ENCODE peak calls at places on chromosome 17, in six cellular contexts. One of them, this sample, is unnamed.

GRCh38 chr17:75680431-75680830 is 13.3 kb downstream of the SAP30BP start:
- DNase-seq in neural progenitor cell: no peak
- DNase-seq in NCI-H1092: no peak
- DNase-seq in activated T-cell treated with anti-CD3 and anti-CD28 coated beads for 4 hours: no peak
- DNase-seq in AG08396: no peak
- DNase-seq in B cell: no peak
- DNase-seq in this sample: no peak

GRCh38 chr17:19002805-19003542 is 1.6 kb downstream of the FAM83G start:
- DNase-seq in B cell: no peak
- DNase-seq in neural progenitor cell: peak; percentile 18
- DNase-seq in activated T-cell treated with anti-CD3 and anti-CD28 coated beads for 4 hours: no peak
- DNase-seq in NCI-H1092: no peak
- DNase-seq in AG08396: no peak
- DNase-seq in this sample: no peak

GRCh38 chr17:29828676-29829291 is 101.2 kb downstream of the SSH2 start:
- DNase-seq in neural progenitor cell: no peak
- DNase-seq in NCI-H1092: no peak
- DNase-seq in B cell: no peak
- DNase-seq in activated T-cell treated with anti-CD3 and anti-CD28 coated beads for 4 hours: no peak
- DNase-seq in AG08396: no peak
- DNase-seq in this sample: no peak

GRCh38 chr17:57517519-57518342 is 227.4 kb downstream of the CCDC182 start:
- DNase-seq in B cell: no peak
- DNase-seq in activated T-cell treated with anti-CD3 and anti-CD28 coated beads for 4 hours: no peak
- DNase-seq in NCI-H1092: no peak
- DNase-seq in AG08396: no peak
- DNase-seq in neural progenitor cell: no peak
- DNase-seq in this sample: no peak

GRCh38 chr17:28807925-28808641 is 34.5 kb downstream of the FAM222B start:
- DNase-seq in activated T-cell treated with anti-CD3 and anti-CD28 coated beads for 4 hours: no peak
- DNase-seq in neural progenitor cell: no peak
- DNase-seq in AG08396: peak; percentile 64
- DNase-seq in NCI-H1092: peak; percentile 35
- DNase-seq in B cell: no peak
- DNase-seq in this sample: peak; percentile 82

GRCh38 chr17:38585056-38585804 is 20.5 kb downstream of the SRCIN1 start:
- DNase-seq in neural progenitor cell: peak; percentile 61
- DNase-seq in activated T-cell treated with anti-CD3 and anti-CD28 coated beads for 4 hours: no peak
- DNase-seq in B cell: no peak
- DNase-seq in AG08396: no peak
- DNase-seq in NCI-H1092: no peak
- DNase-seq in this sample: no peak

GRCh38 chr17:4018446-4018845 is 54.2 kb upstream of the ATP2A3 start:
- DNase-seq in B cell: no peak
- DNase-seq in NCI-H1092: no peak
- DNase-seq in neural progenitor cell: no peak
- DNase-seq in activated T-cell treated with anti-CD3 and anti-CD28 coated beads for 4 hours: no peak
- DNase-seq in AG08396: no peak
- DNase-seq in this sample: no peak

GRCh38 chr17:63682441-63682840 is 17.5 kb downstream of the LIMD2 start:
- DNase-seq in activated T-cell treated with anti-CD3 and anti-CD28 coated beads for 4 hours: no peak
- DNase-seq in B cell: no peak
- DNase-seq in neural progenitor cell: no peak
- DNase-seq in AG08396: no peak
- DNase-seq in NCI-H1092: no peak
- DNase-seq in this sample: no peak

GRCh38 chr17:80747469-80747868 is 202.8 kb downstream of the RPTOR start:
- DNase-seq in activated T-cell treated with anti-CD3 and anti-CD28 coated beads for 4 hours: no peak
- DNase-seq in B cell: no peak
- DNase-seq in AG08396: no peak
- DNase-seq in neural progenitor cell: no peak
- DNase-seq in NCI-H1092: no peak
- DNase-seq in this sample: no peak

GRCh38 chr17:14048169-14048568 is 21.1 kb upstream of the COX10 start:
- DNase-seq in activated T-cell treated with anti-CD3 and anti-CD28 coated beads for 4 hours: no peak
- DNase-seq in AG08396: peak; percentile 21
- DNase-seq in NCI-H1092: no peak
- DNase-seq in B cell: no peak
- DNase-seq in neural progenitor cell: peak; percentile 31
- DNase-seq in this sample: no peak

GRCh38 chr17:54899721-54900456 is 763 bp upstream of the TOM1L1 start:
- DNase-seq in AG08396: no peak
- DNase-seq in neural progenitor cell: peak; percentile 58
- DNase-seq in B cell: no peak
- DNase-seq in NCI-H1092: peak; percentile 45
- DNase-seq in activated T-cell treated with anti-CD3 and anti-CD28 coated beads for 4 hours: no peak
- DNase-seq in this sample: peak; percentile 35

GRCh38 chr17:4786111-4786491 is at the start of gene VMO1:
- DNase-seq in neural progenitor cell: peak; percentile 45
- DNase-seq in activated T-cell treated with anti-CD3 and anti-CD28 coated beads for 4 hours: no peak
- DNase-seq in B cell: peak; percentile 37
- DNase-seq in NCI-H1092: no peak
- DNase-seq in AG08396: no peak
- DNase-seq in this sample: no peak

GRCh38 chr17:67289174-67289876 is 44.3 kb upstream of the HELZ start:
- DNase-seq in activated T-cell treated with anti-CD3 and anti-CD28 coated beads for 4 hours: no peak
- DNase-seq in AG08396: peak; percentile 68
- DNase-seq in neural progenitor cell: no peak
- DNase-seq in B cell: no peak
- DNase-seq in NCI-H1092: peak; percentile 78
- DNase-seq in this sample: peak; percentile 36

GRCh38 chr17:28827672-28828071 is 14.9 kb downstream of the FAM222B start:
- DNase-seq in neural progenitor cell: no peak
- DNase-seq in B cell: no peak
- DNase-seq in AG08396: no peak
- DNase-seq in activated T-cell treated with anti-CD3 and anti-CD28 coated beads for 4 hours: no peak
- DNase-seq in NCI-H1092: no peak
- DNase-seq in this sample: no peak

GRCh38 chr17:75205037-75205792 is at the start of gene NUP85:
- DNase-seq in neural progenitor cell: peak; percentile 96
- DNase-seq in B cell: peak; percentile 94
- DNase-seq in activated T-cell treated with anti-CD3 and anti-CD28 coated beads for 4 hours: peak; percentile 89
- DNase-seq in AG08396: peak; percentile 100
- DNase-seq in NCI-H1092: peak; percentile 92
- DNase-seq in this sample: peak; percentile 91

GRCh38 chr17:18877104-18877503 is 19.2 kb downstream of the PRPSAP2 start:
- DNase-seq in B cell: no peak
- DNase-seq in neural progenitor cell: no peak
- DNase-seq in activated T-cell treated with anti-CD3 and anti-CD28 coated beads for 4 hours: no peak
- DNase-seq in NCI-H1092: no peak
- DNase-seq in AG08396: no peak
- DNase-seq in this sample: no peak

GRCh38 chr17:62656446-62656845 is 29.0 kb downstream of the MRC2 start:
- DNase-seq in neural progenitor cell: no peak
- DNase-seq in AG08396: no peak
- DNase-seq in NCI-H1092: no peak
- DNase-seq in B cell: no peak
- DNase-seq in activated T-cell treated with anti-CD3 and anti-CD28 coated beads for 4 hours: no peak
- DNase-seq in this sample: no peak

GRCh38 chr17:32235588-32235987 is 30.0 kb upstream of the RHBDL3 start:
- DNase-seq in AG08396: no peak
- DNase-seq in B cell: no peak
- DNase-seq in NCI-H1092: no peak
- DNase-seq in neural progenitor cell: no peak
- DNase-seq in activated T-cell treated with anti-CD3 and anti-CD28 coated beads for 4 hours: no peak
- DNase-seq in this sample: no peak

GRCh38 chr17:19768046-19768782 is 20.1 kb upstream of the ALDH3A1 start:
- DNase-seq in B cell: no peak
- DNase-seq in AG08396: no peak
- DNase-seq in neural progenitor cell: no peak
- DNase-seq in NCI-H1092: no peak
- DNase-seq in activated T-cell treated with anti-CD3 and anti-CD28 coated beads for 4 hours: no peak
- DNase-seq in this sample: no peak

GRCh38 chr17:41915020-41915419 is 3.7 kb downstream of the ACLY start:
- DNase-seq in B cell: no peak
- DNase-seq in NCI-H1092: no peak
- DNase-seq in AG08396: no peak
- DNase-seq in neural progenitor cell: no peak
- DNase-seq in activated T-cell treated with anti-CD3 and anti-CD28 coated beads for 4 hours: no peak
- DNase-seq in this sample: no peak

GRCh38 chr17:39739885-39740356 is 2.2 kb downstream of the GRB7 start:
- DNase-seq in neural progenitor cell: peak; percentile 18
- DNase-seq in NCI-H1092: no peak
- DNase-seq in AG08396: no peak
- DNase-seq in activated T-cell treated with anti-CD3 and anti-CD28 coated beads for 4 hours: no peak
- DNase-seq in B cell: no peak
- DNase-seq in this sample: no peak

GRCh38 chr17:77054926-77055325 is 85.8 kb upstream of the SEC14L1 start:
- DNase-seq in neural progenitor cell: peak; percentile 16
- DNase-seq in AG08396: no peak
- DNase-seq in activated T-cell treated with anti-CD3 and anti-CD28 coated beads for 4 hours: no peak
- DNase-seq in B cell: no peak
- DNase-seq in NCI-H1092: no peak
- DNase-seq in this sample: peak; percentile 25

GRCh38 chr17:57834146-57834741 is 15.6 kb downstream of the MRPS23 start:
- DNase-seq in NCI-H1092: no peak
- DNase-seq in activated T-cell treated with anti-CD3 and anti-CD28 coated beads for 4 hours: no peak
- DNase-seq in B cell: no peak
- DNase-seq in AG08396: no peak
- DNase-seq in neural progenitor cell: peak; percentile 51
- DNase-seq in this sample: peak; percentile 74

GRCh38 chr17:7132511-7133094 is 18.0 kb upstream of the ASGR2 start:
- DNase-seq in B cell: peak; percentile 88
- DNase-seq in AG08396: no peak
- DNase-seq in NCI-H1092: no peak
- DNase-seq in neural progenitor cell: peak; percentile 83
- DNase-seq in activated T-cell treated with anti-CD3 and anti-CD28 coated beads for 4 hours: peak; percentile 8
- DNase-seq in this sample: no peak

GRCh38 chr17:81926451-81927144 is 937 bp downstream of the MAFG start:
- DNase-seq in NCI-H1092: peak; percentile 27
- DNase-seq in activated T-cell treated with anti-CD3 and anti-CD28 coated beads for 4 hours: peak; percentile 56
- DNase-seq in neural progenitor cell: peak; percentile 85
- DNase-seq in AG08396: peak; percentile 89
- DNase-seq in B cell: peak; percentile 75
- DNase-seq in this sample: no peak

GRCh38 chr17:74514632-74515035 is 16.6 kb downstream of the CD300LB start:
- DNase-seq in AG08396: no peak
- DNase-seq in NCI-H1092: no peak
- DNase-seq in neural progenitor cell: no peak
- DNase-seq in B cell: peak; percentile 68
- DNase-seq in activated T-cell treated with anti-CD3 and anti-CD28 coated beads for 4 hours: no peak
- DNase-seq in this sample: peak; percentile 100

GRCh38 chr17:29131814-29132682 is 48.1 kb downstream of the MYO18A start:
- DNase-seq in AG08396: peak; percentile 87
- DNase-seq in neural progenitor cell: no peak
- DNase-seq in B cell: no peak
- DNase-seq in NCI-H1092: no peak
- DNase-seq in activated T-cell treated with anti-CD3 and anti-CD28 coated beads for 4 hours: no peak
- DNase-seq in this sample: no peak

GRCh38 chr17:81405382-81406005 is 10.2 kb downstream of the BAHCC1 start:
- DNase-seq in NCI-H1092: no peak
- DNase-seq in activated T-cell treated with anti-CD3 and anti-CD28 coated beads for 4 hours: no peak
- DNase-seq in AG08396: no peak
- DNase-seq in neural progenitor cell: no peak
- DNase-seq in B cell: no peak
- DNase-seq in this sample: no peak

GRCh38 chr17:38510424-38511125 is 82.3 kb downstream of the ARHGAP23 start:
- DNase-seq in AG08396: peak; percentile 60
- DNase-seq in B cell: no peak
- DNase-seq in neural progenitor cell: peak; percentile 94
- DNase-seq in activated T-cell treated with anti-CD3 and anti-CD28 coated beads for 4 hours: no peak
- DNase-seq in NCI-H1092: no peak
- DNase-seq in this sample: no peak

GRCh38 chr17:17416007-17416399 is 60.8 kb upstream of the MED9 start:
- DNase-seq in AG08396: peak; percentile 76
- DNase-seq in neural progenitor cell: peak; percentile 47
- DNase-seq in activated T-cell treated with anti-CD3 and anti-CD28 coated beads for 4 hours: no peak
- DNase-seq in NCI-H1092: peak; percentile 31
- DNase-seq in B cell: peak; percentile 33
- DNase-seq in this sample: peak; percentile 82

GRCh38 chr17:77286641-77287431 is 146.1 kb downstream of the SEC14L1 start:
- DNase-seq in AG08396: peak; percentile 45
- DNase-seq in neural progenitor cell: no peak
- DNase-seq in B cell: no peak
- DNase-seq in NCI-H1092: peak; percentile 71
- DNase-seq in activated T-cell treated with anti-CD3 and anti-CD28 coated beads for 4 hours: no peak
- DNase-seq in this sample: peak; percentile 72

GRCh38 chr17:18230288-18231141 is 5.1 kb downstream of the LLGL1 start:
- DNase-seq in activated T-cell treated with anti-CD3 and anti-CD28 coated beads for 4 hours: no peak
- DNase-seq in AG08396: no peak
- DNase-seq in neural progenitor cell: no peak
- DNase-seq in B cell: no peak
- DNase-seq in NCI-H1092: no peak
- DNase-seq in this sample: no peak

GRCh38 chr17:77285594-77286390 is 145.0 kb downstream of the SEC14L1 start:
- DNase-seq in activated T-cell treated with anti-CD3 and anti-CD28 coated beads for 4 hours: no peak
- DNase-seq in NCI-H1092: no peak
- DNase-seq in neural progenitor cell: no peak
- DNase-seq in B cell: no peak
- DNase-seq in AG08396: peak; percentile 78
- DNase-seq in this sample: peak; percentile 31

GRCh38 chr17:37342589-37342988 is 33.2 kb upstream of the C17orf78 start:
- DNase-seq in neural progenitor cell: no peak
- DNase-seq in B cell: no peak
- DNase-seq in AG08396: no peak
- DNase-seq in activated T-cell treated with anti-CD3 and anti-CD28 coated beads for 4 hours: no peak
- DNase-seq in NCI-H1092: no peak
- DNase-seq in this sample: no peak

GRCh38 chr17:79010304-79010646 is 711 bp upstream of the CANT1 start:
- DNase-seq in neural progenitor cell: no peak
- DNase-seq in AG08396: no peak
- DNase-seq in activated T-cell treated with anti-CD3 and anti-CD28 coated beads for 4 hours: no peak
- DNase-seq in B cell: no peak
- DNase-seq in NCI-H1092: no peak
- DNase-seq in this sample: no peak

GRCh38 chr17:82775033-82775823 is 23.4 kb downstream of the TBCD start:
- DNase-seq in NCI-H1092: peak; percentile 23
- DNase-seq in activated T-cell treated with anti-CD3 and anti-CD28 coated beads for 4 hours: peak; percentile 35
- DNase-seq in B cell: peak; percentile 58
- DNase-seq in AG08396: peak; percentile 88
- DNase-seq in neural progenitor cell: peak; percentile 74
- DNase-seq in this sample: peak; percentile 13

GRCh38 chr17:17921192-17922082 is 50.8 kb downstream of the TOM1L2 start:
- DNase-seq in activated T-cell treated with anti-CD3 and anti-CD28 coated beads for 4 hours: no peak
- DNase-seq in neural progenitor cell: peak; percentile 77
- DNase-seq in B cell: no peak
- DNase-seq in NCI-H1092: no peak
- DNase-seq in AG08396: peak; percentile 80
- DNase-seq in this sample: no peak

GRCh38 chr17:82333279-82334171 is at the start of gene SECTM1:
- DNase-seq in B cell: peak; percentile 44
- DNase-seq in NCI-H1092: no peak
- DNase-seq in activated T-cell treated with anti-CD3 and anti-CD28 coated beads for 4 hours: no peak
- DNase-seq in neural progenitor cell: peak; percentile 72
- DNase-seq in AG08396: peak; percentile 88
- DNase-seq in this sample: no peak